ENCODE peak calls at places on chromosome 12, in five cellular contexts. K, C, F, N and R are unnamed samples.

GRCh38 chr12:76880156-76881023 is 1.6 kb upstream of the CSRP2 start:
- DNase-seq in K (no peak), C (no peak), F (no peak), N (no peak), R (no peak)

GRCh38 chr12:124458220-124458991 is 109.0 kb downstream of the NCOR2 start:
- DNase-seq in K (no peak), C (no peak), F (no peak), N (no peak), R (no peak)

GRCh38 chr12:12029653-12030052 is 41.1 kb upstream of the BCL2L14 start:
- DNase-seq in K (no peak), C (no peak), F (no peak), N (no peak), R (no peak)

GRCh38 chr12:114414866-114415524 is 9.1 kb upstream of the TBX5 start:
- DNase-seq in K (no peak), C (no peak), F (no peak), N (peak), R (no peak)

GRCh38 chr12:48997719-48998496 is 1.3 kb downstream of the DDN start:
- DNase-seq in K (no peak), C (no peak), F (no peak), N (no peak), R (no peak)

GRCh38 chr12:104549820-104550480 is 93.2 kb downstream of the CHST11 start:
- DNase-seq in K (no peak), C (peak), F (no peak), N (peak), R (no peak)

GRCh38 chr12:57898308-57898970 is 42.9 kb upstream of the ATP23 start:
- DNase-seq in K (no peak), C (no peak), F (no peak), N (no peak), R (no peak)

GRCh38 chr12:11797317-11797913 is 147.9 kb downstream of the ETV6 start:
- DNase-seq in K (no peak), C (no peak), F (no peak), N (peak), R (no peak)

GRCh38 chr12:3381059-3382047 is 109.7 kb upstream of the PRMT8 start:
- DNase-seq in K (no peak), C (no peak), F (no peak), N (peak), R (no peak)